ENCODE peak calls at places on chromosome 17, in eight cellular contexts. P is neural progenitor cell, U is GM23338, T is hepatocyte, V is MM.1S, G is HCT116, D is SK-N-SH, C is OCI-LY7. O is an unnamed sample.
A peak's percentile ranks its signal among the peaks of the same experiment; 100 is the strongest.

GRCh38 chr17:28717578-28718316 is at the start of gene RAB34:
- DNase-seq in P (peak; percentile 99), U (peak; percentile 98), T (peak; percentile 94), V (no peak), G (no peak), D (no peak), C (no peak), O (peak; percentile 80)

GRCh38 chr17:34987232-34987631 is 6.9 kb downstream of the LIG3 start:
- DNase-seq in P (no peak), U (no peak), T (no peak), V (no peak), G (no peak), D (no peak), C (no peak), O (no peak)

GRCh38 chr17:60390223-60390622 is 1.7 kb downstream of the USP32 start:
- DNase-seq in P (no peak), U (no peak), T (peak; percentile 18), V (no peak), G (no peak), D (peak; percentile 45), C (no peak), O (peak; percentile 58)

GRCh38 chr17:48603959-48604769 is 622 bp downstream of the HOXB6 start:
- DNase-seq in P (no peak), U (peak; percentile 69), T (peak; percentile 40), V (no peak), G (peak; percentile 69), D (no peak), C (no peak), O (peak; percentile 79)

GRCh38 chr17:13597723-13598347 is 3.9 kb downstream of the HS3ST3A1 start:
- DNase-seq in P (peak; percentile 65), U (peak; percentile 46), T (peak; percentile 64), V (peak; percentile 22), G (peak; percentile 27), D (peak; percentile 54), C (peak; percentile 49), O (peak; percentile 78)

GRCh38 chr17:65664296-65664695 is 102.8 kb upstream of the AXIN2 start:
- DNase-seq in P (no peak), U (no peak), T (no peak), V (no peak), G (no peak), D (no peak), C (no peak), O (no peak)

GRCh38 chr17:45261577-45262515 is at the start of gene SPATA32:
- DNase-seq in P (peak; percentile 83), U (peak; percentile 88), T (peak; percentile 70), V (no peak), G (no peak), D (peak; percentile 71), C (peak; percentile 54), O (peak; percentile 62)

GRCh38 chr17:19312406-19312805 is 50.1 kb downstream of the B9D1 start:
- DNase-seq in P (no peak), U (no peak), T (no peak), V (no peak), G (no peak), D (no peak), C (no peak), O (no peak)

GRCh38 chr17:38749222-38750043 is 1.3 kb upstream of the PCGF2 start:
- DNase-seq in P (peak; percentile 90), U (peak; percentile 91), T (peak; percentile 74), V (no peak), G (peak; percentile 56), D (peak; percentile 65), C (no peak), O (peak; percentile 73)

GRCh38 chr17:38748329-38749221 is at the start of gene PCGF2:
- DNase-seq in P (peak; percentile 97), U (peak; percentile 98), T (peak; percentile 96), V (no peak), G (peak; percentile 71), D (peak; percentile 90), C (peak; percentile 66), O (peak; percentile 79)

GRCh38 chr17:38746004-38746892 is 1.9 kb downstream of the PCGF2 start:
- DNase-seq in P (no peak), U (peak; percentile 65), T (peak; percentile 59), V (no peak), G (no peak), D (no peak), C (peak; percentile 58), O (no peak)

GRCh38 chr17:38746893-38747384 is 1.2 kb downstream of the PCGF2 start:
- DNase-seq in P (no peak), U (no peak), T (no peak), V (no peak), G (no peak), D (no peak), C (peak; percentile 64), O (no peak)

DNA sequence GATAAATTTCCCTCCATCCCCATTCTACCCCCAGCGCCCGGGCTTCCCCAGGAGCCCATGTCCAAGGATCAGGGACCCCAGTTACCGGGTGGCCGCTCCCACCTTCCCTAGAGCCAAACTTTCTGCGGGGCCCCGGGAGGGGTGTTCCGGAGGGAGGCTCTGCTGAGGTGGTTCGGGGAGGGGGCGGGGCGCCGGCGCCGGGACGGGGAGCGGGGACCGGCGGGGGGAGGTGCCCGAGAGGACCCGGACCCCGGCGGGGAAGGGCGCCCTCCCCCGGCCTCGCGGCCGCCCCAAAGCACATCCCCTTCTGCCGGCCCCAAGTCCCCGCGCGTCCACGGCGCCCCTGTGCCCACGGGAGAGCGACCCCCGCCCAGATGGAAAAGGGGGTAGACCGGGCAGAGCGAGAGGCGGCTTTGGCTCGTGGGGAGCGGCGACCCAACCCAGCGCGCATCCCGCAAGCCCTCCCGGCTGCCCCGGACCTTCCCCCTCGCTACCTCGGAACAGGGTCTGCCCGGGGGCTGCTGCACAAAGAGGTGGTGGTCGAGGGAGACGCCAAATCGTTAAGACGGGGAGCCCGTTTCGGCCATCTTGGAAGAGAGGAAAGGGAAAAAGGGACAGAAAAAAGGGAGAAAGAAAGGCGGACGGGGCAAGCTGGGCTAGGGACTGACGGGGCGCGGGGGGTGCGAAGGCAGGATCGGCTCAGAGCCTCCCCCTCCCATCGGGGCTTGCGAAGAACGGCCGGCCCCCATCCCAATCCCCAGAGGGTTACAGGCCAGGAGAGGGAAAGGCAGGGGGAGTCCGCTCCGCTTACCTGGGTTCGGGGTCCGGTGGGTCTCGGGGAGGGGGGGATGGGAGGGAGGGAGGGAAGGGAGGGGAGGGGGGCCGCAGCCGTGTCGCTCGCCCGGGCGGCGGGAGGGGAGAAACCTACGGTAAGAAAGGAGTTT is 479 bp downstream of the PCGF2 start:
- DNase-seq in P (peak; percentile 80), U (peak; percentile 55), T (peak; percentile 71), V (no peak), G (no peak), D (peak; percentile 80), C (peak; percentile 70), O (no peak)
- TF ChIP-seq EZH2phosphoT487 in P (no peak), U (no peak), T (no peak), V (no peak), G (no peak), D (no peak), C (no peak), O (no peak)

GRCh38 chr17:38970804-38971203 is 3.6 kb upstream of the FBXO47 start:
- DNase-seq in P (no peak), U (peak; percentile 20), T (no peak), V (peak; percentile 14), G (no peak), D (no peak), C (no peak), O (peak; percentile 4)
- TF ChIP-seq CTCF in P (no peak), U (no peak), T (no peak), V (no peak), G (no peak), D (no peak), C (no peak), O (no peak)

DNA sequence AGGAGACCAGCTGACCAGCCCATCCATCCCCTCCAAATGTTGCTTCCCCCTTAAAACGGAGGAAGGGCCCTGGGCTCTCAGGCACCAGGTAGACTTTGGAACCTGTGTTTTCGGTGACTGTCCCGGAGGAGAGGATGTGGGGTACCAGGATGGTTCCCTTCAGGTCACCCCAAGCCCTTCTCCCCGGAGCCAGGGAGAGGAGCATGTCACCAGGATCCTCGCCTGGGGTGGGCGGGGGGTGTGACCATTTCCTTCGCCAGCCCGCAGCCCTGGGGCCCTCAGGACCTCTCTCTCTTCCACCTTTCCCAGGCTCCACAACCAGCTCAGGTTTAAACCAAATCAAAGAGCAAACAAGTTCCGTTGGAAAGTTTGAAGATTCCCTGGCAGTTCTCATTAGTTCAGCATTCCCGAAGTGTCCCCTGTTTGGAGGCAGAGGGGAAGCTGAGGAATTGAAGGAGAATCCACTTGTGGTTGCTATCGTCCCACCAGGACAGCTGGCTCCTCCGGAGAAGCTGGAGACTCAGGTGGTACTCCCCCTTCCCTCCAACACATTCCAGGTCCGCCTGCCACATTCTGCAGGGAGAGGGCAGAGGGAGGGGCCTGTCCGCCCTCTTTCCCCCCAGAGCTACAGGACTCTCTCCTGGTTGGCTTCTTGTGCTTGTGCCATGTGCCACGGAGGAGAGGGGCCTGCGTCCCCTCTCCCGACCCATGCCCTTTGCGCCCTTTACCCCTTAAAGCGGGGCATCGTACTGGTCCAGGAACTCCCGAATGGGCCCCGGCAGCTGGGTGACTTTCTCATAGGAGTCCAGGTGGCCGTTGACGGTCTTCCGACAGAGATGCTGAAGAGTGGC is 2.0 kb downstream of the SOCS3 start:
- DNase-seq in P (peak; percentile 47), U (peak; percentile 47), T (no peak), V (no peak), G (no peak), D (no peak), C (no peak), O (no peak)
- H3K4me3 ChIP-seq in P (peak overlapping the region; percentile 92), U (peak overlapping the region; percentile 91), T (peak overlapping the region; percentile 99), V (no peak overlapping the region), G (no peak overlapping the region), D (peak overlapping the region; percentile 94), C (no peak overlapping the region), O (peak overlapping the region; percentile 84)

GRCh38 chr17:80396680-80397387 is 18.1 kb upstream of the ENDOV start:
- DNase-seq in P (no peak), U (no peak), T (no peak), V (no peak), G (no peak), D (no peak), C (no peak), O (no peak)

GRCh38 chr17:80393491-80393890 is 21.5 kb upstream of the ENDOV start:
- DNase-seq in P (no peak), U (no peak), T (no peak), V (no peak), G (no peak), D (no peak), C (no peak), O (no peak)

GRCh38 chr17:80393961-80394360 is 21.0 kb upstream of the ENDOV start:
- DNase-seq in P (no peak), U (no peak), T (no peak), V (no peak), G (no peak), D (no peak), C (no peak), O (no peak)

GRCh38 chr17:80395402-80396151 is 19.4 kb upstream of the ENDOV start:
- DNase-seq in P (no peak), U (peak; percentile 54), T (no peak), V (no peak), G (no peak), D (peak; percentile 28), C (no peak), O (no peak)

DNA sequence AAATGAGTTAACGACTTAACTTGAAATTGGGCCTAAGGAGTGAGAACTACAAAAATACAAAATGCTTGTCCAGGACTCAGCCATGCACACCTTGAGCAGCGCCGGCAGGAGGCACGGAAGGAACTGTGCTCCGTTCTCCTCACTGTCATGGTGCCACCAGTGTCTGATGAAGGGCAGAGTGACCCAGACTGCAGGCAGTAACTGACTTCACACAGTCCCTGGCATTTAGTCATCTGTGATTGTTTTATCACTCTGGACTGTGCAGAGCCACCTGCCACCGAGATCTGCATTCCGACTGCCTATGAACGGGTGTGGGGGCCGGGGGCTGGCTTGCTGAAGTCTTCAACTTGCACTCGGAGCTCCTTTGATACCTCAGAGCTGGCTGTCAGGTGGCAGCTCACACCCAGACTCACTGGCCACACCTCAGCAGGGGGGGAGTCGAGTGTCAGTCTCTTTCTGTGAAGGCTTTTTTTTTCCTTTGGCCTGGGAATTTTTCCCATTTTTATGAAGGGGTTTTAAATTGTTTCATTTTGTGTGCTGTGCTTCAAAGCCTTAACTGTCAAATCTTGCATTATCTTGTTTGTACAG is 20.2 kb upstream of the ENDOV start:
- DNase-seq in P (peak; percentile 25), U (no peak), T (no peak), V (no peak), G (no peak), D (no peak), C (no peak), O (no peak)
- TF ChIP-seq EZH2phosphoT487 in P (no peak), U (no peak), T (no peak), V (no peak), G (no peak), D (no peak), C (no peak), O (no peak)

O was measured in PC-3.